ENCODE peak calls at places on chromosomes 13 and 19, in eight cellular contexts. T is tibial nerve; I is tibial artery; H is IMR-90; Q is mucosa of descending colon; O is MM.1S; J is psoas muscle; W is naive thymus-derived CD4-positive, alpha-beta T cell. V is an unnamed sample.
A peak's percentile ranks its signal among the peaks of the same experiment; 100 is the strongest.

GRCh38 chr13:102847272-102848234 is 1.7 kb downstream of the ERCC5 start:
- DNase-seq in T (no peak), I (no peak), H (peak; percentile 54), Q (no peak), O (peak; percentile 59), J (no peak), W (no peak), V (no peak)

GRCh38 chr19:34957830-34958751 is 5.9 kb downstream of the ZNF792 start:
- DNase-seq in T (no peak), I (no peak), H (no peak), Q (no peak), O (no peak), J (no peak), W (no peak), V (no peak)

GRCh38 chr19:16330811-16331690 is 6.4 kb downstream of the KLF2 start:
- DNase-seq in T (no peak), I (no peak), H (no peak), Q (no peak), O (peak; percentile 25), J (no peak), W (peak; percentile 30), V (no peak)

GRCh38 chr19:3710265-3710812 is 2.2 kb downstream of the TJP3 start:
- DNase-seq in T (peak; percentile 52), I (peak; percentile 77), H (peak; percentile 43), Q (peak; percentile 96), O (no peak), J (peak; percentile 76), W (no peak), V (peak; percentile 70)

GRCh38 chr13:113918580-113918979 is 54.7 kb upstream of the GAS6 start:
- DNase-seq in T (no peak), I (peak; percentile 60), H (no peak), Q (no peak), O (no peak), J (no peak), W (no peak), V (no peak)

GRCh38 chr13:112680741-112681360 is 9.0 kb upstream of the ATP11A start:
- DNase-seq in T (no peak), I (no peak), H (no peak), Q (no peak), O (no peak), J (no peak), W (no peak), V (no peak)

GRCh38 chr19:46985532-46986415 is 33.9 kb upstream of the NPAS1 start:
- DNase-seq in T (no peak), I (no peak), H (no peak), Q (no peak), O (no peak), J (no peak), W (no peak), V (no peak)

GRCh38 chr19:9456018-9456689 is 20.8 kb upstream of the ZNF266 start:
- DNase-seq in T (no peak), I (no peak), H (no peak), Q (no peak), O (peak; percentile 68), J (no peak), W (no peak), V (no peak)

GRCh38 chr19:31096047-31096446 is 253.2 kb downstream of the TSHZ3 start:
- DNase-seq in T (no peak), I (no peak), H (no peak), Q (no peak), O (no peak), J (no peak), W (no peak), V (no peak)

GRCh38 chr13:109500146-109500773 is 286.1 kb downstream of the IRS2 start:
- DNase-seq in T (no peak), I (no peak), H (peak; percentile 11), Q (no peak), O (no peak), J (no peak), W (no peak), V (no peak)

GRCh38 chr13:74191036-74191809 is 57.0 kb upstream of the KLF12 start:
- DNase-seq in T (no peak), I (no peak), H (peak; percentile 32), Q (no peak), O (no peak), J (no peak), W (no peak), V (no peak)

GRCh38 chr13:49022472-49023144 is 46.9 kb downstream of the FNDC3A start:
- DNase-seq in T (no peak), I (no peak), H (peak; percentile 36), Q (no peak), O (no peak), J (no peak), W (no peak), V (no peak)

GRCh38 chr13:60441761-60442160 is 44.7 kb downstream of the TDRD3 start:
- DNase-seq in T (no peak), I (no peak), H (no peak), Q (no peak), O (no peak), J (no peak), W (no peak), V (no peak)

GRCh38 chr19:29528350-29528945 is 2.7 kb downstream of the VSTM2B start:
- DNase-seq in T (peak; percentile 39), I (no peak), H (peak; percentile 58), Q (peak; percentile 48), O (peak; percentile 54), J (peak; percentile 55), W (no peak), V (peak; percentile 82)

GRCh38 chr13:34076943-34077703 is 259.2 kb downstream of the RFC3 start:
- DNase-seq in T (no peak), I (no peak), H (peak; percentile 1), Q (no peak), O (peak; percentile 23), J (no peak), W (no peak), V (no peak)

GRCh38 chr19:46408611-46409039 is 4.7 kb downstream of the CCDC8 start:
- DNase-seq in T (peak; percentile 25), I (peak; percentile 94), H (peak; percentile 28), Q (peak; percentile 48), O (no peak), J (peak; percentile 79), W (no peak), V (no peak)

GRCh38 chr19:41699968-41700323 is 8.5 kb upstream of the CEACAM5 start:
- DNase-seq in T (no peak), I (no peak), H (no peak), Q (peak; percentile 36), O (no peak), J (no peak), W (no peak), V (no peak)

GRCh38 chr19:43152217-43152616 is 34.1 kb downstream of the PSG5 start:
- DNase-seq in T (no peak), I (no peak), H (peak; percentile 41), Q (no peak), O (no peak), J (no peak), W (no peak), V (no peak)

GRCh38 chr19:5976768-5977167 is 1.2 kb downstream of the RANBP3 start:
- DNase-seq in T (no peak), I (no peak), H (no peak), Q (no peak), O (no peak), J (no peak), W (no peak), V (no peak)
- H3K4me1 ChIP-seq in T (peaks cover 76% of the 10 kb centered on the region), I (peaks cover 49% of the 10 kb centered on the region), H (peaks cover 14% of the 10 kb centered on the region), Q (peaks cover 47% of the 10 kb centered on the region), O (peaks cover 24% of the 10 kb centered on the region), J (peaks cover 31% of the 10 kb centered on the region), W (peaks cover 56% of the 10 kb centered on the region), V (peaks cover 24% of the 10 kb centered on the region)

DNA sequence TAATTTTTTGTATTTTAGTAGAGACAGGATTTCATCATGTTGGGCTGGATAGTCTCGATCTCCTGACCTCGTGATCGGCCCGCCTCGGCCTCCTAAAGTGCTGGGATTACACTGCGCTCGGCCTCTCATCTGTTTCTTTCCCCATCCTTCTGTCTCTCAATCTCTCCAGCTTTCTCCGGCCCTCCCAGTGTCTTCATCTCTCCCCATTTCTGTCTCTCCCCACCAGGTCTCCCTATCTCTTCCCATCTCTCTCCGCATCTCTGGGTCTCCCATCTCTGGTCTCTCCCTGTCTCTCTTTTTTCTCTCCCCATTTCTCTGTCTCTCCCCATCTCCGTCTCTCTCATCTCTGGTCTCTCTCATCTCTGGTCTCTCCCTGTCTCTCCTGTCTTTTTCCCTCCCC is 12.2 kb upstream of the NFIX start:
- DNase-seq in T (no peak), I (no peak), H (no peak), Q (no peak), O (no peak), J (no peak), W (no peak), V (no peak)
- H3K4me3 ChIP-seq in T (peak overlapping the region; percentile 19), I (peak overlapping the region; percentile 43), H (peak overlapping the region; percentile 42), Q (no peak overlapping the region), O (peak overlapping the region; percentile 48), J (peak overlapping the region; percentile 56), W (no peak overlapping the region), V (peak overlapping the region; percentile 22)

DNA sequence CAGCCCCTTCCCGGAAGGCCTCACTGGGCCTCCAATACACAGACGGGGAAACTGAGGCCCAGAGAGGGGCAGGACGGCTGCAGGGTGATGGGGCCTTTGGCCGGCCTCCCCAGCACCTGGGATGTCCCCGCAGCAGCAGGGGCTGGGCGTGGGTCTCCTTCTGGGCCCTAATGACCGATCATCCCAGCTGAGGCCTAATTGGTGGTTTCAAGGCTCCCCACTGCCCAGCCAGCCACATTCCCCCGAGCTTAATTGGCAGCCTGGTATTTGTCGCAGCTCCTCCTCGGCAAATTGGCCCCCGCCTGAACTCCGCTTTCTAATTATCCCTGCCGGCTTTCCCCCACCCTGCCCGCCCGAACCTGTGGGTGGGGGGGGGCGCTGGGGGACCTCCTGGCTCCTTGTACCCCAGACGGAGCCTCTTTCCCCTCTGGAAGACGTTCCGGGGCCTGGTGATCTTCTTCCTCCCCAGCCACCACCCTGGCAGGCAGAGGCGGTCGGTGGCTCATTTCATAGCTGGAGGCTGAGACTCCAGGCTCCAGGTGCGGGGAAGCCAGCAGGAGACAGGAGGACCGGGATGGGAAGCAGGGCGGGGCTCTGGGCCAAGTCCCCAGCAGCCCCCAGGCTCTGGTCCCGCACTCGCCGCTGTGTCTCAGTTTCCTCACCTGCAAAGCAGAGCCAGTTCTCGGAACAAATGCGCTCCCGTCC is 27.2 kb upstream of the WDR18 start:
- DNase-seq in T (no peak), I (no peak), H (peak; percentile 36), Q (no peak), O (no peak), J (no peak), W (no peak), V (no peak)
- H3K4me1 ChIP-seq in T (peaks cover 26% of the 10 kb centered on the region), I (no peaks in the 10 kb centered on the region), H (peaks cover 37% of the 10 kb centered on the region), Q (peaks cover 28% of the 10 kb centered on the region), O (no peaks in the 10 kb centered on the region), J (no peaks in the 10 kb centered on the region), W (peaks cover 11% of the 10 kb centered on the region), V (no peaks in the 10 kb centered on the region)

DNA sequence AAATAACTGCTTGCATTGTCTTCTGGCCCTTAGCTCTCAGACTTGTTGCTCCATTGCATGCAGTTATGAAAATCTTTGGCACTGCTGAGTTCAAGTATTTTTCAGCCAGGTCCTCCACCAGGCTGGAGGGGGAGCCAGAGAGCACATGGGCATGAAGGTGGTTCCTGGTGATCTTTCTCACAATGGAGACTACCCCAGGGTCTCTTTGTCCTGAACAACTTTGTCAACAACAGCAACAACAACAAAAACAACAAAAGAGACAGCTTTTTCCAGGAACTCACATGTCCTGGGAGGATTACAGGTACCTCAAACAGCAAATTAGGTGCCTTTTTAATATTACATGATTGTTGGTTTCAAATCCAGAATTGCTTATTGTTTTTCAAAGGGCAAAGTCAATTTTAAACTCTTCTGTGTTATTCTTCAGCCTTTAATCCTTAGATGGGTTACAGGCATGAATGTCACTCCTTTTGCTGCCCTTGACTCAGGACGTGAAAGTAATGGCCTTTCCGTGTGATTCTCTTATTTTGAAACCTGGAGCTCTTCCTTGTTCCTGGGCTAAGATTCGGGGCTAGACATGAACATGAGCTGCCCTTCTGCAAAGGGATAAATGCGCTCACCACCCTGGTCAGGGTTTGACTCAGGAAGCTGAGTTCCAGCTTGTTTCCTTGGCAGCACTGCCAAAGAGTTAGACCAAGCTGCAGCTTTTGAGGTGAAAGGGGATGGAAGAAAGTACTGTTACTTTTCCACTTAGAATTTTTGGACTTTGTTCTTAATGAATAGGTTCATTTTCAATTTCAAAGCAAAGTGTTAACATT is 1.8 kb downstream of the RGCC start:
- DNase-seq in T (no peak), I (peak; percentile 73), H (peak; percentile 72), Q (peak; percentile 68), O (peak; percentile 44), J (no peak), W (peak; percentile 34), V (peak; percentile 53)
- H3K4me3 ChIP-seq in T (peak overlapping the region; percentile 67), I (peak overlapping the region; percentile 60), H (peak overlapping the region; percentile 81), Q (no peak overlapping the region), O (peak overlapping the region; percentile 71), J (peak overlapping the region; percentile 79), W (peak overlapping the region; percentile 84), V (no peak overlapping the region)